ENCODE peak calls at places on chromosomes 6 and 20, in seven cellular contexts. Y is HepG2, E is A549, N is SK-N-SH, Z is H1, W is HCT116, P is GM12878. A is an unnamed sample.

GRCh38 chr6:144467153-144467762 is 182.1 kb downstream of the UTRN start:
- DNase-seq in P (no peak), E (no peak), Z (no peak), N (no peak), Y (no peak), W (no peak), A (no peak)

GRCh38 chr20:16654858-16655257 is 75.0 kb upstream of the SNRPB2 start:
- DNase-seq in N (no peak), W (no peak), Z (no peak), P (no peak), E (no peak), Y (no peak), A (no peak)

GRCh38 chr6:31652925-31653724 is 664 bp upstream of the BAG6 start:
- DNase-seq in P (no peak), W (no peak), Y (peak), N (peak), E (peak), Z (peak), A (no peak)

GRCh38 chr6:36724514-36725385 is 27.1 kb downstream of the RAB44 start:
- DNase-seq in Y (peak), P (no peak), E (peak), Z (peak), W (peak), N (peak), A (peak)

GRCh38 chr6:170184324-170184723 is 106.6 kb downstream of the DLL1 start:
- DNase-seq in Y (no peak), Z (no peak), E (no peak), W (no peak), P (no peak), N (no peak), A (no peak)

GRCh38 chr6:11392778-11393507 is 144.6 kb upstream of the TMEM170B start:
- DNase-seq in W (no peak), P (no peak), Y (peak), E (peak), Z (no peak), N (peak), A (no peak)

GRCh38 chr6:137799950-137800568 is 67.0 kb upstream of the TNFAIP3 start:
- DNase-seq in N (peak), W (peak), Z (no peak), Y (peak), E (no peak), P (no peak), A (peak)

GRCh38 chr6:31582230-31582601 is at the start of gene LTB:
- DNase-seq in W (no peak), P (no peak), Y (no peak), E (no peak), Z (no peak), N (no peak), A (no peak)

GRCh38 chr6:143176090-143177021 is 115.7 kb downstream of the AIG1 start:
- DNase-seq in E (no peak), W (peak), P (no peak), Y (no peak), N (no peak), Z (no peak), A (peak)

GRCh38 chr6:166855416-166855815 is 100.9 kb downstream of the RNASET2 start:
- DNase-seq in Z (no peak), W (no peak), E (no peak), N (no peak), Y (no peak), P (no peak), A (no peak)

GRCh38 chr6:106199331-106199730 is 113.2 kb downstream of the PRDM1 start:
- DNase-seq in Z (no peak), W (no peak), P (no peak), E (no peak), Y (no peak), N (no peak), A (no peak)

GRCh38 chr6:106204961-106205360 is 118.8 kb downstream of the PRDM1 start:
- DNase-seq in E (no peak), W (no peak), Y (no peak), P (no peak), Z (no peak), N (no peak), A (no peak)

GRCh38 chr6:106197441-106197840 is 111.3 kb downstream of the PRDM1 start:
- DNase-seq in Z (no peak), Y (no peak), N (no peak), E (no peak), P (no peak), W (no peak), A (no peak)

GRCh38 chr6:106194949-106195919 is 109.1 kb downstream of the PRDM1 start:
- DNase-seq in N (no peak), P (no peak), E (no peak), Z (no peak), W (peak), Y (no peak), A (peak)

GRCh38 chr6:106199998-106200397 is 113.9 kb downstream of the PRDM1 start:
- DNase-seq in N (no peak), E (no peak), Z (no peak), P (no peak), W (no peak), Y (no peak), A (peak)
- TF ChIP-seq RAD21 in N (no peak), E (no peak), Z (no peak), P (no peak), W (no peak), Y (no peak), A (no peak)

GRCh38 chr20:24144371-24144770 is 155.8 kb upstream of the GGTLC1 start:
- DNase-seq in Y (no peak), P (no peak), W (no peak), N (no peak), E (no peak), Z (no peak), A (no peak)

GRCh38 chr20:24139846-24140245 is 151.3 kb upstream of the GGTLC1 start:
- DNase-seq in P (no peak), Y (no peak), Z (no peak), N (no peak), W (no peak), E (no peak), A (no peak)

GRCh38 chr20:24138126-24138857 is 149.7 kb upstream of the GGTLC1 start:
- DNase-seq in W (no peak), E (no peak), Z (no peak), Y (no peak), P (no peak), N (no peak), A (no peak)

GRCh38 chr20:24138951-24139350 is 150.4 kb upstream of the GGTLC1 start:
- DNase-seq in Y (no peak), E (no peak), N (no peak), P (no peak), W (no peak), Z (no peak), A (no peak)

DNA sequence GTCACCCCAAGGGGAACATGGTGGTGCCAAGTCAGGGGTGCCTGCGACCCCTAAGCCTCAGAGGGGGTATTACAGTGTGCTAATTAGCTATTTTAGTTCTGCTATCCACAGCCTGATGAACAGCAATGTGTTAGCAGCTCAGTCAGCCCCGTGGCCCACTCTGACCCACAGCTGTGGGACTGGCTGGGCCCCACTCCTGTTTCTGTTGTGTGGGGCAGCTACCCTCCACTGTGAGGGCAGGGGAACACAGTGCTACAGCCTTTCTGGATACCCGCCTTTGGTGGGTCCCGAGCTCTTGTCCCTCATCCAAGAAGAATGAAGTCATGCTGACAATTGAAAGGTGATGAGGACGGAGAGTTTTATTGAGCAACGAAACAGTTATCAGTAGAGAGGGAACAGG is 152.5 kb upstream of the GGTLC1 start:
- DNase-seq in Z (no peak), W (no peak), P (no peak), Y (no peak), E (no peak), N (no peak), A (no peak)
- TF ChIP-seq RAD21 in Z (no peak), W (no peak), P (no peak), Y (no peak), E (no peak), N (no peak), A (no peak)

GRCh38 chr6:1618305-1619105 is 8.8 kb downstream of the FOXC1 start:
- DNase-seq in Z (no peak), Y (no peak), W (no peak), E (no peak), P (no peak), N (no peak), A (no peak)
- TF ChIP-seq RAD21 in Z (no peak), Y (no peak), W (no peak), E (no peak), P (no peak), N (no peak), A (no peak)

GRCh38 chr20:8631271-8631670 is 437.6 kb upstream of the PLCB4 start:
- DNase-seq in P (no peak), Y (no peak), N (no peak), E (no peak), Z (no peak), W (no peak), A (peak)

GRCh38 chr20:8627386-8628030 is 441.4 kb upstream of the PLCB4 start:
- DNase-seq in Y (no peak), N (no peak), E (no peak), W (no peak), Z (no peak), P (no peak), A (peak)

GRCh38 chr20:8635837-8636236 is 433.1 kb upstream of the PLCB4 start:
- DNase-seq in Y (no peak), N (no peak), E (no peak), Z (no peak), W (no peak), P (no peak), A (no peak)

GRCh38 chr20:8635048-8635572 is 433.8 kb upstream of the PLCB4 start:
- DNase-seq in P (no peak), Z (no peak), W (no peak), Y (no peak), E (no peak), N (no peak), A (no peak)

DNA sequence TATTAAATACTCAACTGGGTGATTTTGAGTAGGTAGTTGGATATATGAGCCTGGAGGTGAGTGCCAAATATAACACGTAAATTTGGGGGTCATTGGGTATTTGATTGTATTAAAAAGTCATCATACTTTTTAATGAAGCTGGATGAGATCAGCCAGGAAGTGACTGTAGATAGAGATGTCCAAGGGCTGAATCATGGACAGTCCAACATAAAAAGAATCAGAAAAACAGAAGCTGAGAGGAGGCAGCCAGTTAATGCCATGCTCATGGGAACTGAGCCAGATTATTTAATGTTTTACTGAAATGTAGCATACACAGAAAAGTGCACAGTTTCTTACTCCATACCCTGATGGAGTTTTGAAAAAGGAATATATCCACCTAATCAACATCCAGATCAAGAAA is 435.5 kb upstream of the PLCB4 start:
- DNase-seq in W (no peak), P (no peak), N (no peak), E (no peak), Z (no peak), Y (no peak), A (peak)
- TF ChIP-seq RAD21 in W (no peak), P (no peak), N (no peak), E (no peak), Z (no peak), Y (no peak), A (no peak)

GRCh38 chr6:44255848-44256247 is 1.5 kb downstream of the SLC35B2 start:
- DNase-seq in P (no peak), N (no peak), W (no peak), Y (no peak), Z (no peak), E (peak), A (no peak)

GRCh38 chr6:44254957-44255808 is 2.1 kb downstream of the SLC35B2 start:
- DNase-seq in N (no peak), E (peak), Z (no peak), Y (no peak), P (no peak), W (no peak), A (no peak)

GRCh38 chr6:44251576-44252524 is 4.9 kb downstream of the HSP90AB1 start:
- DNase-seq in W (no peak), Y (no peak), E (no peak), Z (no peak), N (no peak), P (no peak), A (no peak)

GRCh38 chr6:44254201-44254956 is 2.9 kb downstream of the SLC35B2 start:
- DNase-seq in E (no peak), W (no peak), Y (no peak), N (no peak), P (no peak), Z (no peak), A (no peak)

GRCh38 chr6:44253307-44254101 is 3.8 kb downstream of the SLC35B2 start:
- DNase-seq in W (no peak), Y (peak), E (no peak), P (no peak), Z (no peak), N (no peak), A (no peak)
- TF ChIP-seq RAD21 in W (no peak), Y (no peak), E (no peak), P (no peak), Z (peak), N (no peak), A (peak)

DNA sequence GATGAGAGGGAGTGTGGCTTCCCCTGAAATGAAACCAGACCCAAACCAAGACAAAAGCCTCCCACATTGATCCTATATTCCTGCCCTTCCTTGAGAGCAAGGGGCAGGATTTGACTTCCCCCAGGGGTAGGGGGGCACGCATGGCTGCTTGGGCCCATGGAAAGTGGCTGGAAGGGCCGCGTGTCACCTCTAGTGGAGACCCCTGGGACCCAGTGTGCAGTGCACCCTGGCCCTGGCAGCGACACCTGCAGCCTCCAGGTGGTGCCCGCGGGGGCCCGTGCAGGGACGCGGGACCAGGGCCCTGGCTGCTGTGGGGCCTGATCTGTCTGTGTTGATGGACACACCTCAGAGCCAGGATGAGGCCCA is 18.0 kb upstream of the SLCO4A1 start:
- DNase-seq in Z (no peak), Y (peak), E (no peak), W (no peak), P (no peak), N (no peak), A (no peak)
- TF ChIP-seq RAD21 in Z (peak), Y (peak), E (no peak), W (no peak), P (peak), N (no peak), A (no peak)